ENCODE peak calls at places on chromosomes 4 and X, in six cellular contexts. R is posterior vena cava, C is ovary, H is WTC11, L is GM13977, J is adipocyte. G is an unnamed sample.

GRCh38 chr4:1247811-1248261 is 1.1 kb downstream of the CTBP1 start:
- DNase-seq in H (peak), R (no peak), C (no peak), L (peak), J (no peak), G (no peak)

GRCh38 chr4:177287298-177287697 is 22.4 kb upstream of the NEIL3 start:
- DNase-seq in J (no peak), L (no peak), C (no peak), R (no peak), H (no peak), G (no peak)

GRCh38 chrX:144916785-144917184 is 330.5 kb upstream of the SPANXN1 start:
- DNase-seq in L (no peak), J (no peak), H (no peak), R (no peak), C (no peak), G (no peak)

GRCh38 chr4:40183615-40184411 is 13.0 kb upstream of the RHOH start:
- DNase-seq in H (no peak), J (peak), L (peak), R (no peak), C (no peak), G (no peak)

GRCh38 chrX:5957506-5957905 is 271.2 kb downstream of the NLGN4X start:
- DNase-seq in R (no peak), J (no peak), C (no peak), L (no peak), H (no peak), G (no peak)

GRCh38 chrX:17456526-17456925 is 81.5 kb downstream of the NHS start:
- DNase-seq in L (no peak), H (no peak), C (no peak), J (no peak), R (no peak), G (no peak)

GRCh38 chrX:30141966-30142365 is 73.4 kb upstream of the MAGEB2 start:
- DNase-seq in R (no peak), C (no peak), H (peak), J (peak), L (peak), G (peak)

GRCh38 chr4:102493794-102494193 is 7.4 kb upstream of the NFKB1 start:
- DNase-seq in H (no peak), C (no peak), R (no peak), J (no peak), L (no peak), G (no peak)

GRCh38 chr4:30269850-30270249 is 450.3 kb upstream of the PCDH7 start:
- DNase-seq in R (no peak), H (no peak), L (no peak), C (no peak), J (no peak), G (no peak)

GRCh38 chr4:186902361-186902760 is 178.7 kb upstream of the FAT1 start:
- DNase-seq in C (no peak), L (no peak), R (no peak), J (no peak), H (no peak), G (no peak)

GRCh38 chr4:152586668-152587067 is 50.8 kb upstream of the FBXW7 start:
- DNase-seq in L (no peak), R (no peak), C (no peak), J (no peak), H (no peak), G (no peak)

GRCh38 chr4:135552131-135552530 is 1350.5 kb upstream of the PABPC4L start:
- DNase-seq in R (no peak), L (no peak), J (no peak), C (no peak), H (no peak), G (no peak)

GRCh38 chr4:56648245-56649151 is 32.6 kb downstream of the HOPX start:
- DNase-seq in H (no peak), J (no peak), C (no peak), L (no peak), R (no peak), G (no peak)

GRCh38 chrX:1099146-1099770 is 113.2 kb downstream of the CRLF2 start:
- DNase-seq in L (no peak), J (no peak), H (no peak), C (no peak), R (peak), G (no peak)

GRCh38 chrX:131650637-131651410 is 107.0 kb downstream of the OR13H1 start:
- DNase-seq in R (no peak), J (no peak), H (no peak), L (no peak), C (no peak), G (no peak)

GRCh38 chr4:118985170-118986000 is 96.7 kb downstream of the SYNPO2 start:
- DNase-seq in L (no peak), C (no peak), H (no peak), R (no peak), J (no peak), G (no peak)

GRCh38 chr4:146534178-146534577 is 12.4 kb upstream of the SLC10A7 start:
- DNase-seq in H (no peak), R (no peak), L (no peak), C (no peak), J (no peak), G (no peak)

GRCh38 chr4:24570172-24570571 is 14.2 kb downstream of the DHX15 start:
- DNase-seq in H (no peak), L (no peak), R (no peak), C (no peak), J (no peak), G (no peak)

GRCh38 chr4:54541426-54542118 is 116.2 kb upstream of the KIT start:
- DNase-seq in R (no peak), J (peak), H (no peak), L (no peak), C (no peak), G (no peak)

GRCh38 chr4:7638984-7639789 is 204.5 kb upstream of the PSAPL1 start:
- DNase-seq in J (no peak), C (no peak), H (no peak), L (no peak), R (no peak), G (no peak)

GRCh38 chrX:40434947-40435346 is 145.8 kb upstream of the ATP6AP2 start:
- DNase-seq in L (no peak), J (no peak), H (peak), C (peak), R (no peak), G (no peak)

GRCh38 chrX:4710618-4711433 is 997.4 kb upstream of the PRKX start:
- DNase-seq in L (no peak), C (no peak), J (no peak), R (no peak), H (no peak), G (peak)

GRCh38 chr4:153232768-153233167 is 28.5 kb downstream of the TRIM2 start:
- DNase-seq in L (no peak), C (no peak), R (no peak), H (peak), J (peak), G (peak)

GRCh38 chr4:110953191-110953590 is 330.3 kb upstream of the PITX2 start:
- DNase-seq in J (peak), L (no peak), H (no peak), C (no peak), R (no peak), G (no peak)

GRCh38 chr4:74578329-74578728 is 133.4 kb downstream of the AREG start:
- DNase-seq in R (no peak), H (no peak), C (no peak), L (no peak), J (no peak), G (no peak)

GRCh38 chr4:1040344-1041146 is 29.1 kb downstream of the FGFRL1 start:
- DNase-seq in C (peak), L (no peak), H (no peak), J (no peak), R (no peak), G (no peak)

GRCh38 chr4:128524311-128524710 is 236.7 kb upstream of the PGRMC2 start:
- DNase-seq in L (no peak), C (no peak), H (no peak), R (peak), J (peak), G (no peak)

GRCh38 chrX:41824551-41824950 is 98.8 kb downstream of the CASK start:
- DNase-seq in H (no peak), R (no peak), J (peak), L (no peak), C (no peak), G (no peak)

GRCh38 chrX:46913710-46914109 is 1.5 kb downstream of the JADE3 start:
- DNase-seq in R (no peak), J (peak), H (no peak), C (peak), L (no peak), G (peak)

GRCh38 chr4:153222162-153222789 is 18.0 kb downstream of the TRIM2 start:
- DNase-seq in J (peak), H (peak), R (peak), L (peak), C (peak), G (peak)

GRCh38 chr4:53168237-53168636 is 197.6 kb downstream of the SCFD2 start:
- DNase-seq in C (no peak), L (no peak), J (no peak), H (no peak), R (no peak), G (no peak)

GRCh38 chr4:108072300-108072699 is 82.6 kb downstream of the HADH start:
- DNase-seq in H (no peak), J (no peak), L (no peak), C (no peak), R (no peak), G (no peak)

G was measured in endothelial cell.